ENCODE peak calls at places on chromosomes 5 and 9, in seven cellular contexts. One of them, this sample, is unnamed.

GRCh38 chr9:92501671-92502393 is 19.5 kb upstream of the ASPN start:
- DNase-seq in cardiac muscle cell: peak; percentile 71
- DNase-seq in SJSA1: no peak
- DNase-seq in tibial artery: peak; percentile 91
- DNase-seq in RWPE2: no peak
- DNase-seq in spleen: no peak
- DNase-seq in Panc1: peak; percentile 10
- DNase-seq in this sample: peak; percentile 88

GRCh38 chr5:9710069-9710468 is 79.9 kb upstream of the TAS2R1 start:
- DNase-seq in cardiac muscle cell: no peak
- DNase-seq in SJSA1: no peak
- DNase-seq in tibial artery: no peak
- DNase-seq in RWPE2: no peak
- DNase-seq in spleen: no peak
- DNase-seq in Panc1: no peak
- DNase-seq in this sample: no peak

GRCh38 chr9:98709968-98710965 is 1.5 kb upstream of the GABBR2 start:
- DNase-seq in cardiac muscle cell: peak; percentile 82
- DNase-seq in SJSA1: no peak
- DNase-seq in tibial artery: no peak
- DNase-seq in RWPE2: no peak
- DNase-seq in spleen: no peak
- DNase-seq in Panc1: no peak
- DNase-seq in this sample: no peak

GRCh38 chr5:177100714-177101121 is 14.0 kb downstream of the FGFR4 start:
- DNase-seq in cardiac muscle cell: no peak
- DNase-seq in SJSA1: no peak
- DNase-seq in tibial artery: no peak
- DNase-seq in RWPE2: no peak
- DNase-seq in spleen: no peak
- DNase-seq in Panc1: no peak
- DNase-seq in this sample: no peak

GRCh38 chr5:159915913-159916840 is at the start of gene ADRA1B:
- DNase-seq in cardiac muscle cell: peak; percentile 78
- DNase-seq in SJSA1: peak; percentile 92
- DNase-seq in tibial artery: peak; percentile 89
- DNase-seq in RWPE2: no peak
- DNase-seq in spleen: peak; percentile 89
- DNase-seq in Panc1: no peak
- DNase-seq in this sample: peak; percentile 85

GRCh38 chr5:77316871-77317661 is 106.6 kb downstream of the PDE8B start:
- DNase-seq in cardiac muscle cell: peak; percentile 23
- DNase-seq in SJSA1: no peak
- DNase-seq in tibial artery: no peak
- DNase-seq in RWPE2: no peak
- DNase-seq in spleen: no peak
- DNase-seq in Panc1: no peak
- DNase-seq in this sample: no peak

GRCh38 chr5:87367243-87367642 is 45.5 kb downstream of the CCNH start:
- DNase-seq in cardiac muscle cell: no peak
- DNase-seq in SJSA1: no peak
- DNase-seq in tibial artery: no peak
- DNase-seq in RWPE2: no peak
- DNase-seq in spleen: no peak
- DNase-seq in Panc1: no peak
- DNase-seq in this sample: no peak

GRCh38 chr9:122053951-122054350 is 39.2 kb downstream of the TTLL11 start:
- DNase-seq in cardiac muscle cell: no peak
- DNase-seq in SJSA1: no peak
- DNase-seq in tibial artery: no peak
- DNase-seq in RWPE2: no peak
- DNase-seq in spleen: no peak
- DNase-seq in Panc1: no peak
- DNase-seq in this sample: no peak

GRCh38 chr5:56316302-56316994 is 83.3 kb upstream of the ANKRD55 start:
- DNase-seq in cardiac muscle cell: no peak
- DNase-seq in SJSA1: no peak
- DNase-seq in tibial artery: no peak
- DNase-seq in RWPE2: no peak
- DNase-seq in spleen: no peak
- DNase-seq in Panc1: no peak
- DNase-seq in this sample: no peak

GRCh38 chr9:113895526-113895925 is 19.4 kb downstream of the ZNF618 start:
- DNase-seq in cardiac muscle cell: peak; percentile 21
- DNase-seq in SJSA1: no peak
- DNase-seq in tibial artery: no peak
- DNase-seq in RWPE2: no peak
- DNase-seq in spleen: no peak
- DNase-seq in Panc1: no peak
- DNase-seq in this sample: no peak

DNA sequence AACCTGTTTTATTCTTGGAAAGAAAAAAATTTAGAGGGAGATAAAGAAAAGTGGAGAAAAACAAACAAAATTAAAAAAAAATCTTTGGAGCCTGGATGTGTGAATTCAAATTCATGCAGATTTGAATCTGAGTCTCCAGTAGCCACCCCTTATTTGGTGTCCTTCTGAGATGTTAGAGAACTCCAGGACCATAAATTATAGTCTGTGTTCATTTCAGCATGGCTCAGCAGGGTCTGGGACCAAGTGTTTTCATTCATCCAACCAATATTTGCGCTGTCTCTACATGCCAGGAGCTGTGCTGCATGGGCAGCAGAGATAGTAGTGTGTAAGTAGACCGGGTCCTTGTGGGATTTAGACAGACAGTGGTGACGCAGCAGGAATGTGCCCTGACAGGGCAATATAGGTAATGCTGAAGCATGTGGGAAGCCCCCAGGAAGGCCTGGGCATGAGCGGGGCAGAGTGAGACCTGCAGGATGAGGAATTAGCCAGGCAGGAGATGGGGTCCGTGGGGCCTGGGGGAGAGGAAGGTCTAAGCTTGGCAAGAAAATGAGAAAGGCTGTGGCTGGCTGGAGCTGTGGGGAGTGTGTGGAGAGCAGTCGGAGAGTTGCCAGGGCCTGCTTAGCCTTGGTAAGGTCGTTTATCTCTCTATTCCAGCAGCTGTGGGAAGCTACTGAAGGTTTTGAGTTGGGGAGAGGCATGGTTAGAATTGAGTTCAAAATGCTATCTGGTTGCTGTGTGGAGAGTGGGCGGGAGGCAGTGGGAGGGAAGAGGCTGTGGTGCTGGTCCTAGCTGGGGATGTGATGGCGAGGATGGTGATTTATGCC is 16.8 kb downstream of the STXBP1 start:
- DNase-seq in cardiac muscle cell: peak; percentile 63
- DNase-seq in SJSA1: no peak
- DNase-seq in tibial artery: peak; percentile 44
- DNase-seq in RWPE2: no peak
- DNase-seq in spleen: no peak
- DNase-seq in Panc1: no peak
- DNase-seq in this sample: no peak
- H3K27ac ChIP-seq in cardiac muscle cell: peak overlapping the region; percentile 39
- H3K27ac ChIP-seq in SJSA1: no peak overlapping the region
- H3K27ac ChIP-seq in tibial artery: no peak overlapping the region
- H3K27ac ChIP-seq in RWPE2: no peak overlapping the region
- H3K27ac ChIP-seq in spleen: no peak overlapping the region
- H3K27ac ChIP-seq in Panc1: no peak overlapping the region
- H3K27ac ChIP-seq in this sample: peak overlapping the region; percentile 25

GRCh38 chr5:93596310-93596675 is 13.3 kb downstream of the NR2F1 start:
- DNase-seq in cardiac muscle cell: no peak
- DNase-seq in SJSA1: no peak
- DNase-seq in tibial artery: no peak
- DNase-seq in RWPE2: no peak
- DNase-seq in spleen: no peak
- DNase-seq in Panc1: no peak
- DNase-seq in this sample: no peak

GRCh38 chr5:93595420-93596136 is 12.6 kb downstream of the NR2F1 start:
- DNase-seq in cardiac muscle cell: no peak
- DNase-seq in SJSA1: no peak
- DNase-seq in tibial artery: no peak
- DNase-seq in RWPE2: no peak
- DNase-seq in spleen: no peak
- DNase-seq in Panc1: no peak
- DNase-seq in this sample: no peak

GRCh38 chr5:93592866-93593265 is 9.8 kb downstream of the NR2F1 start:
- DNase-seq in cardiac muscle cell: no peak
- DNase-seq in SJSA1: no peak
- DNase-seq in tibial artery: no peak
- DNase-seq in RWPE2: no peak
- DNase-seq in spleen: no peak
- DNase-seq in Panc1: no peak
- DNase-seq in this sample: no peak

GRCh38 chr5:93593476-93594060 is 10.5 kb downstream of the NR2F1 start:
- DNase-seq in cardiac muscle cell: no peak
- DNase-seq in SJSA1: no peak
- DNase-seq in tibial artery: no peak
- DNase-seq in RWPE2: no peak
- DNase-seq in spleen: no peak
- DNase-seq in Panc1: no peak
- DNase-seq in this sample: no peak

GRCh38 chr5:93594591-93595419 is 11.8 kb downstream of the NR2F1 start:
- DNase-seq in cardiac muscle cell: no peak
- DNase-seq in SJSA1: no peak
- DNase-seq in tibial artery: no peak
- DNase-seq in RWPE2: no peak
- DNase-seq in spleen: no peak
- DNase-seq in Panc1: no peak
- DNase-seq in this sample: no peak
- H3K27ac ChIP-seq in cardiac muscle cell: no peak overlapping the region
- H3K27ac ChIP-seq in SJSA1: no peak overlapping the region
- H3K27ac ChIP-seq in tibial artery: no peak overlapping the region
- H3K27ac ChIP-seq in RWPE2: no peak overlapping the region
- H3K27ac ChIP-seq in spleen: no peak overlapping the region
- H3K27ac ChIP-seq in Panc1: no peak overlapping the region
- H3K27ac ChIP-seq in this sample: no peak overlapping the region

DNA sequence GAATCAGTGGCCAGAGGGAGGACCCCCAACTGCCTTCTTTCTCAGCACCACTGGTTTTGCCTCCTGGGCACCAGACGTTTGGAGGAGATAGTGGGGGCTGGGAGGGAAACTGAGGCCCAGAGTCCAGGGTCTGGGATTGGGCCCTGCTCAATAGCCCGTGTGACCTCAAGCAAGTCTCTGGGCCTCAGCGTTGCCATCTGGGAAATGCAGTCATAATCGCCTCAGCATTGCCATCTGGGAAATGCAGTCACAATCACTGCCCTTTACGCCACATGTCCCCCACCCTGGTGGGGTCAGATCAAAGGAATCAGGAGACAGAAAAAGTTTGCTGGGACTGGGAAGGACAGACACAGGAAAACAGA is 1.6 kb downstream of the SH2D3C start:
- DNase-seq in cardiac muscle cell: no peak
- DNase-seq in SJSA1: no peak
- DNase-seq in tibial artery: no peak
- DNase-seq in RWPE2: no peak
- DNase-seq in spleen: no peak
- DNase-seq in Panc1: no peak
- DNase-seq in this sample: no peak
- H3K27ac ChIP-seq in cardiac muscle cell: no peak overlapping the region
- H3K27ac ChIP-seq in SJSA1: no peak overlapping the region
- H3K27ac ChIP-seq in tibial artery: no peak overlapping the region
- H3K27ac ChIP-seq in RWPE2: no peak overlapping the region
- H3K27ac ChIP-seq in spleen: peak overlapping the region; percentile 89
- H3K27ac ChIP-seq in Panc1: no peak overlapping the region
- H3K27ac ChIP-seq in this sample: no peak overlapping the region

GRCh38 chr5:131774652-131775367 is 22.0 kb downstream of the FNIP1 start:
- DNase-seq in cardiac muscle cell: no peak
- DNase-seq in SJSA1: no peak
- DNase-seq in tibial artery: no peak
- DNase-seq in RWPE2: no peak
- DNase-seq in spleen: no peak
- DNase-seq in Panc1: no peak
- DNase-seq in this sample: no peak

GRCh38 chr5:131771692-131772091 is 25.1 kb downstream of the FNIP1 start:
- DNase-seq in cardiac muscle cell: no peak
- DNase-seq in SJSA1: no peak
- DNase-seq in tibial artery: no peak
- DNase-seq in RWPE2: no peak
- DNase-seq in spleen: no peak
- DNase-seq in Panc1: no peak
- DNase-seq in this sample: no peak

GRCh38 chr5:131773805-131774204 is 23.0 kb downstream of the FNIP1 start:
- DNase-seq in cardiac muscle cell: no peak
- DNase-seq in SJSA1: no peak
- DNase-seq in tibial artery: no peak
- DNase-seq in RWPE2: no peak
- DNase-seq in spleen: no peak
- DNase-seq in Panc1: no peak
- DNase-seq in this sample: no peak

DNA sequence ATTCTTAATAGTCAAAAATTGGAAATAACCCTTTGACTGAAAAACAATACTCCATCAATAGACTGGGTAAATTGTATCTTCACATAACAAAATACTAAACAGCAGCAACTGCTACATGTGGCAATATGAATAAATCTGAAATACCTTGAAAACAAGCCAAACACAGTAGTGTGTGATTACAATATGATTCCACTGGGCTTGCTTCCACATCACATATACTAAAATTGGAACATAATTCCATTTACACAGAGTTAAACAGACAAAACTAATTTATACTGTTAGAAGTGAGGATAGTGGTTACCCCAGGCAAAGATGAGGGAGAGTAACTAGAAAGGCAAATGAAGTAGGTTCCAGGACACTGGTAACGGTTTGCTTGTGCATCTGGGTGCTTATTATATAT is 20.4 kb downstream of the FNIP1 start:
- DNase-seq in cardiac muscle cell: peak; percentile 37
- DNase-seq in SJSA1: no peak
- DNase-seq in tibial artery: no peak
- DNase-seq in RWPE2: no peak
- DNase-seq in spleen: no peak
- DNase-seq in Panc1: no peak
- DNase-seq in this sample: no peak
- H3K27ac ChIP-seq in cardiac muscle cell: no peak overlapping the region
- H3K27ac ChIP-seq in SJSA1: no peak overlapping the region
- H3K27ac ChIP-seq in tibial artery: no peak overlapping the region
- H3K27ac ChIP-seq in RWPE2: no peak overlapping the region
- H3K27ac ChIP-seq in spleen: no peak overlapping the region
- H3K27ac ChIP-seq in Panc1: no peak overlapping the region
- H3K27ac ChIP-seq in this sample: no peak overlapping the region

DNA sequence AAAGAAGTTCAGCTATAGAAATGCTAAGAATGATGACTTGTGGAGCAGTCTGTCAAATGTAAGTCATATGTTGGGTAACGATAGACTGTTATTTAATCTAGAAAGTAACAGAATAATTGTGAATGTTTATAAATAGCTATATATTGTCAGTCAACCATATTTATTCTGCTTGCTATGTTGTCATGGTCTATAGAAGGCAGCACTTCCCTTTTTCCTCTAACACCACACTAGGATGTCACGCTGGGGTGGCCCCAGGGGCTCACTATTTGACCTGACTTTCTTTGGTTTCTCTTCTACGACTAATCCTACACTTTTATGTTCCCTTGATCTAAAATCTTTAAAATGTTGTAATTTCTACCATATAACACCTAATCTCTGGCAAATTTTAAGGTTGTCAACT is 20.5 kb downstream of the ERAP2 start:
- DNase-seq in cardiac muscle cell: no peak
- DNase-seq in SJSA1: no peak
- DNase-seq in tibial artery: no peak
- DNase-seq in RWPE2: no peak
- DNase-seq in spleen: peak; percentile 86
- DNase-seq in Panc1: no peak
- DNase-seq in this sample: no peak
- H3K27ac ChIP-seq in cardiac muscle cell: no peak overlapping the region
- H3K27ac ChIP-seq in SJSA1: no peak overlapping the region
- H3K27ac ChIP-seq in tibial artery: no peak overlapping the region
- H3K27ac ChIP-seq in RWPE2: no peak overlapping the region
- H3K27ac ChIP-seq in spleen: peak overlapping the region; percentile 84
- H3K27ac ChIP-seq in Panc1: no peak overlapping the region
- H3K27ac ChIP-seq in this sample: no peak overlapping the region

GRCh38 chr9:27527702-27528277 is 1.8 kb downstream of the MOB3B start:
- DNase-seq in cardiac muscle cell: no peak
- DNase-seq in SJSA1: no peak
- DNase-seq in tibial artery: no peak
- DNase-seq in RWPE2: no peak
- DNase-seq in spleen: peak; percentile 76
- DNase-seq in Panc1: no peak
- DNase-seq in this sample: no peak
- H3K27ac ChIP-seq in cardiac muscle cell: no peak overlapping the region
- H3K27ac ChIP-seq in SJSA1: no peak overlapping the region
- H3K27ac ChIP-seq in tibial artery: peak overlapping the region; percentile 91
- H3K27ac ChIP-seq in RWPE2: peak overlapping the region; percentile 99
- H3K27ac ChIP-seq in spleen: peak overlapping the region; percentile 90
- H3K27ac ChIP-seq in Panc1: no peak overlapping the region
- H3K27ac ChIP-seq in this sample: peak overlapping the region; percentile 84